ENCODE peak calls at places on chromosomes 2 and 18, in seven cellular contexts. Y is cardiac muscle cell, Z is H9, R is endothelial cell of umbilical vein, K is tibial artery, X is endothelial cell, L is spleen. M is an unnamed sample.

GRCh38 chr2:145689277-145689676 is 1169.4 kb upstream of the ZEB2 start:
- DNase-seq in Y (no peak), Z (no peak), L (no peak), X (no peak), R (no peak), K (no peak), M (no peak)

GRCh38 chr2:30232801-30233130 is 1.4 kb downstream of the LBH start:
- DNase-seq in L (peak; percentile 85), K (no peak), X (no peak), Y (no peak), R (no peak), Z (no peak), M (no peak)

GRCh38 chr18:903703-904102 is 968 bp upstream of the ADCYAP1 start:
- DNase-seq in Y (peak; percentile 71), Z (peak; percentile 73), K (peak; percentile 44), R (peak; percentile 42), X (peak; percentile 84), L (no peak), M (no peak)

GRCh38 chr18:616380-616995 is 19.7 kb downstream of the CLUL1 start:
- DNase-seq in Y (peak; percentile 79), X (no peak), Z (no peak), L (no peak), R (peak; percentile 64), K (no peak), M (no peak)

GRCh38 chr18:78926243-78926615 is 53.4 kb upstream of the SALL3 start:
- DNase-seq in Z (no peak), L (no peak), R (no peak), Y (no peak), K (no peak), X (no peak), M (no peak)

GRCh38 chr2:238513346-238513745 is 86.6 kb downstream of the ASB1 start:
- DNase-seq in K (no peak), L (peak; percentile 17), Z (peak; percentile 68), R (peak; percentile 36), X (peak; percentile 66), Y (peak; percentile 70), M (no peak)

GRCh38 chr2:8328189-8328588 is 353.7 kb upstream of the ID2 start:
- DNase-seq in L (peak; percentile 82), Z (no peak), R (no peak), K (no peak), Y (no peak), X (no peak), M (no peak)

GRCh38 chr2:222959358-222959757 is 92.6 kb upstream of the KCNE4 start:
- DNase-seq in L (no peak), R (no peak), X (no peak), K (no peak), Y (peak; percentile 84), Z (peak; percentile 76), M (no peak)

GRCh38 chr18:51399491-51400122 is 202.1 kb upstream of the MEX3C start:
- DNase-seq in Z (no peak), L (no peak), X (no peak), R (no peak), Y (peak; percentile 97), K (no peak), M (no peak)

GRCh38 chr2:168697668-168698121 is 104.7 kb upstream of the NOSTRIN start:
- DNase-seq in Y (no peak), R (no peak), Z (no peak), K (no peak), X (no peak), L (no peak), M (no peak)

GRCh38 chr18:39558658-39559057 is 1993.1 kb upstream of the CELF4 start:
- DNase-seq in Z (no peak), R (no peak), L (no peak), Y (no peak), K (no peak), X (no peak), M (no peak)

GRCh38 chr2:59746291-59746690 is 807.2 kb downstream of the BCL11A start:
- DNase-seq in L (no peak), Z (no peak), K (no peak), Y (no peak), R (no peak), X (no peak), M (no peak)

GRCh38 chr2:104901037-104901851 is 47.3 kb downstream of the POU3F3 start:
- DNase-seq in Z (no peak), X (no peak), R (no peak), K (no peak), L (no peak), Y (no peak), M (no peak)

GRCh38 chr18:58559427-58560186 is 69.3 kb downstream of the ALPK2 start:
- DNase-seq in Z (no peak), X (no peak), R (no peak), Y (no peak), K (no peak), L (no peak), M (no peak)

GRCh38 chr18:49096021-49096420 is 145.3 kb upstream of the SMAD7 start:
- DNase-seq in X (no peak), R (no peak), Y (no peak), K (no peak), L (no peak), Z (no peak), M (no peak)
- TF ChIP-seq CTCF in X (no peak), R (no peak), Y (no peak), K (no peak), L (no peak), Z (no peak), M (peak; percentile 19)

DNA sequence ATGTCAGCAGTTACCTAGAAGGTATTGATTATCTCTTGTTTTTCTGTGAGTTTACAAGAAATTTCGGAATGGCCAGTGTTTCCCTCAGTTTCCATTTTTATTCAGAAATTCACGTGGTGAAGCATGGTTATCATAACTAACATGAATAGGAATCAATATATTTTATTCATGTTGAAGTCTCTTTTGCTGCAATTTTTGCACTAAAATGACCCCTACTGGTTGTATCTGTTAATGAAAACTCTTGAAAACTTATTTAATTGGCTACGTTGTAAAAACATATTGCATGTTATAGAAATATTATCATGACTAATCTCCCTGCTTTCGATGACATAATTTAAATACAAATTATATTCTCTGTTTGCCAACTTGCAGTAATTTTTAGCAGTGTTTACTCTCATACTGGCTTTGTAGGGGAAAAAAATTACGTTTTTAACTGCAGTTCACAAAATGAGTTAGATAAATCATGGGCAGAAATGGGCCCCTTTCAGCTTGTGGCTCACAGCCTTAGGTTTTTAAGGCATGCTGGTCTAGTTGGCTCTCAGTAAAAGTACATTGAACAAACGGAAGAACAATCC is 3.5 kb downstream of the CRIM1 start:
- DNase-seq in Y (no peak), L (no peak), K (no peak), Z (no peak), R (peak; percentile 45), X (no peak), M (no peak)
- TF ChIP-seq CTCF in Y (no peak), L (no peak), K (peak; percentile 41), Z (peak; percentile 43), R (peak; percentile 9), X (peak; percentile 55), M (peak; percentile 52)

GRCh38 chr2:98025481-98026037 is 29.8 kb upstream of the TMEM131 start:
- DNase-seq in K (no peak), X (no peak), Z (no peak), L (no peak), R (no peak), Y (no peak), M (no peak)
- TF ChIP-seq CTCF in K (no peak), X (no peak), Z (no peak), L (no peak), R (no peak), Y (no peak), M (no peak)

DNA sequence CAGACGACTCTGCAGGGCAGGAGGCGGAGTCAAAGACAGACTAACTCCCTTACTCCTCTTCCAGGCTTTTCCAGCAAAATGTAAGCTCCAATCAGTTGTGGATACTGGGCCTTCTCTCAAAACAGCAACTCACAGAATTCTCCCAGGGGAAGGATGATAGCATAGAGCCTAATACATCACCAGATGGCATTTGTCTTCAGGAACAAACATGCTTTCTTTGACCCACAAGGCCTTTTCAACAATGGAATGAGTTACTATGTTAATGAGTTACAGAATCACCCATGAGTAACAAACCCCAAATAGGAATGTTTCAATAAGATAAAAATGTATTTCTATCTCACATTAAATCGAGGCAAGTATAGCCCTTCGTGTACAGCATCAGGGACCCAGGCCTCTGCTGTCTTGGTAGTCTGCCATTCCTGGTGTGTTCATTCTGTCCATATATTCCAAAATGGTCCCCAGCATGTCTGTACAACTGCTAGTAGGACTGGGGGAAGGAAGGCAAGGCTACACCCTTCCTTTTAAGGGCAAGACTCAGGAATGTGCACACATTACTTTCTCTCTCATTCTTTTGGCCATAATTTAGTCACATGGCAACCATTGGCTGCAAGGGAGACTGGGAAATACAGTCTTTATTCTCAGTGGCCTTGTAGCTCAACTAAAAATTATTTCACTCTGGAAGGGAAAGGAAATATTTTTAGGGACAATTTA is 76.4 kb downstream of the BOD1L2 start:
- DNase-seq in K (no peak), Z (no peak), Y (no peak), X (no peak), L (no peak), R (no peak), M (no peak)
- TF ChIP-seq CTCF in K (no peak), Z (no peak), Y (no peak), X (no peak), L (no peak), R (no peak), M (no peak)

GRCh38 chr2:231219289-231219688 is 20.9 kb downstream of the ARMC9 start:
- DNase-seq in K (no peak), Z (no peak), L (no peak), Y (no peak), X (no peak), R (no peak), M (no peak)

GRCh38 chr2:231213931-231214642 is 15.7 kb downstream of the ARMC9 start:
- DNase-seq in K (no peak), R (no peak), Y (no peak), L (no peak), X (no peak), Z (no peak), M (no peak)

GRCh38 chr2:231221761-231222160 is 23.3 kb downstream of the ARMC9 start:
- DNase-seq in Y (no peak), K (no peak), L (no peak), X (no peak), Z (no peak), R (no peak), M (no peak)

GRCh38 chr2:231222318-231223000 is 24.0 kb downstream of the ARMC9 start:
- DNase-seq in L (no peak), R (peak; percentile 17), X (no peak), Z (no peak), K (no peak), Y (no peak), M (no peak)

GRCh38 chr2:231218356-231218755 is 19.9 kb downstream of the ARMC9 start:
- DNase-seq in R (no peak), Y (no peak), K (no peak), L (no peak), Z (no peak), X (no peak), M (no peak)
- TF ChIP-seq CTCF in R (no peak), Y (no peak), K (no peak), L (no peak), Z (no peak), X (no peak), M (no peak)

DNA sequence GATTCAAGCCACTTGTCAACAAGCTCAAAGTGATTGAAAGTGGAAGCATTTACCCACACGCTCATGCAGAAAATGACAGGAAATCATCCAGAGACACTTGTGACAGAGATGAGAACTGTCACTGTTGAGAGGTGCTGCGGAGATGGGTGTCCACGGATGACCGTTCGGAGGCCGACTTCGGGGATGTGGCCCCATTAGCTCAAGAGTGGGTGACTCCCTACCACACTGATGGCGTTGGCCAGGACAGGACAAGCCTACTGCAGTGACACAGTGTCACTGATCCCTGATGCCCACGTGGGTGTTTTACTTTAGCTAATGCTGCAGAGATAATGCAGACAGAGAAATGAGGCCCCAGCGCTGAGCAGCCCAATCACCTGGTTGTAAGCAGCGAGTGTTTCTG is 81.5 kb upstream of the YWHAQ start:
- DNase-seq in Y (no peak), X (no peak), R (no peak), Z (no peak), L (no peak), K (no peak), M (no peak)
- TF ChIP-seq CTCF in Y (no peak), X (no peak), R (no peak), Z (no peak), L (no peak), K (no peak), M (no peak)

M was measured in osteocyte.